ENCODE peak calls at places on chromosome 10, in six cellular contexts. A is lung, W is NCI-H460, U is NCI-H1417, G is HuH-7, M is H4. V is an unnamed sample.

GRCh38 chr10:81309041-81309552 is 565.9 kb upstream of the NRG3 start:
- DNase-seq in A (no peak), G (no peak), U (no peak), M (no peak), W (no peak), V (no peak)

GRCh38 chr10:6091630-6092029 is 2.8 kb downstream of the RBM17 start:
- DNase-seq in U (no peak), A (no peak), W (no peak), G (no peak), M (no peak), V (no peak)

GRCh38 chr10:29353887-29354561 is 65.2 kb downstream of the LYZL1 start:
- DNase-seq in A (no peak), M (no peak), W (no peak), G (no peak), U (no peak), V (no peak)

GRCh38 chr10:5890519-5890878 is 456 bp downstream of the FBH1 start:
- DNase-seq in W (no peak), M (no peak), A (peak), U (peak), G (peak), V (no peak)

GRCh38 chr10:79400567-79401004 is 44.8 kb downstream of the ZCCHC24 start:
- DNase-seq in M (no peak), U (no peak), A (no peak), G (peak), W (peak), V (no peak)

GRCh38 chr10:105974803-105975456 is 1189.6 kb downstream of the SORCS1 start:
- DNase-seq in W (peak), A (no peak), U (no peak), G (peak), M (peak), V (no peak)

GRCh38 chr10:13673165-13673564 is 86.4 kb downstream of the PRPF18 start:
- DNase-seq in W (no peak), G (no peak), U (peak), M (no peak), A (no peak), V (peak)

GRCh38 chr10:32957341-32958084 is 517 bp downstream of the ITGB1 start:
- DNase-seq in U (no peak), G (peak), A (peak), M (no peak), W (no peak), V (no peak)

GRCh38 chr10:97034958-97035769 is 150.6 kb downstream of the SLIT1 start:
- DNase-seq in U (no peak), A (no peak), W (no peak), M (no peak), G (no peak), V (no peak)

GRCh38 chr10:132423966-132424847 is 27.2 kb downstream of the PWWP2B start:
- DNase-seq in G (no peak), W (no peak), A (no peak), U (peak), M (no peak), V (peak)

GRCh38 chr10:63634488-63635090 is 113.4 kb downstream of the REEP3 start:
- DNase-seq in A (no peak), W (no peak), G (no peak), M (no peak), U (no peak), V (no peak)

GRCh38 chr10:4772202-4772570 is 53.8 kb upstream of the AKR1E2 start:
- DNase-seq in A (no peak), M (no peak), U (no peak), G (no peak), W (no peak), V (no peak)

V was measured in DMS79 treated with DMSO at 0.1 percent for 48 hours.